ENCODE peak calls at places on chromosomes 4 and X, in seven cellular contexts. J is breast epithelium, P is SK-N-SH, R is HCT116, M is HL-60, E is sigmoid colon, O is GM23338. L is an unnamed sample.

GRCh38 chr4:186291256-186291890 is 25.4 kb downstream of the F11 start:
- DNase-seq in P (no peak), J (no peak), M (no peak), R (no peak), E (no peak), O (no peak), L (no peak)

GRCh38 chr4:67785528-67785927 is 31.3 kb upstream of the GNRHR start:
- DNase-seq in O (no peak), M (no peak), J (no peak), R (no peak), E (no peak), P (no peak), L (no peak)

GRCh38 chr4:19005211-19005610 is 983.7 kb upstream of the LCORL start:
- DNase-seq in E (no peak), J (no peak), O (peak; percentile 56), M (no peak), P (no peak), R (no peak), L (no peak)

GRCh38 chrX:41273638-41274037 is 60.3 kb upstream of the DDX3X start:
- DNase-seq in P (no peak), O (no peak), R (no peak), J (no peak), E (no peak), M (no peak), L (no peak)

GRCh38 chrX:30085571-30085970 is 129.8 kb upstream of the MAGEB2 start:
- DNase-seq in J (no peak), O (no peak), E (no peak), R (no peak), M (no peak), P (no peak), L (no peak)

GRCh38 chrX:2677764-2678163 is 13.3 kb upstream of the CD99 start:
- DNase-seq in O (no peak), R (peak; percentile 40), M (no peak), E (peak; percentile 93), J (peak; percentile 32), P (no peak), L (no peak)

GRCh38 chrX:39827959-39828358 is 269.8 kb downstream of the BCOR start:
- DNase-seq in J (no peak), O (no peak), E (no peak), R (no peak), M (no peak), P (no peak), L (no peak)

GRCh38 chrX:85544609-85545008 is 165.1 kb upstream of the POF1B start:
- DNase-seq in P (no peak), O (no peak), R (no peak), J (no peak), E (no peak), M (no peak), L (no peak)

GRCh38 chrX:134737721-134738369 is 79.6 kb upstream of the PLAC1 start:
- DNase-seq in M (no peak), R (no peak), P (no peak), J (no peak), O (no peak), E (no peak), L (no peak)

GRCh38 chr4:5887361-5888221 is 5.3 kb downstream of the CRMP1 start:
- DNase-seq in O (peak; percentile 75), E (no peak), M (no peak), P (peak; percentile 84), J (no peak), R (no peak), L (no peak)

GRCh38 chr4:155423671-155424070 is 46.9 kb upstream of the MAP9 start:
- DNase-seq in O (no peak), R (no peak), M (no peak), P (no peak), J (no peak), E (no peak), L (no peak)

GRCh38 chrX:65920620-65921019 is 119.3 kb downstream of the VSIG4 start:
- DNase-seq in O (no peak), E (no peak), R (no peak), J (no peak), P (no peak), M (no peak), L (no peak)

GRCh38 chr4:47287735-47288134 is 175.8 kb downstream of the COMMD8 start:
- DNase-seq in O (no peak), R (no peak), E (no peak), P (no peak), J (no peak), M (peak; percentile 70), L (no peak)

GRCh38 chr4:89469930-89470375 is 162.4 kb upstream of the GPRIN3 start:
- DNase-seq in R (no peak), P (no peak), J (no peak), E (no peak), O (no peak), M (peak; percentile 61), L (no peak)

GRCh38 chrX:155880586-155881157 is 473 bp upstream of the VAMP7 start:
- DNase-seq in O (no peak), J (no peak), E (no peak), P (peak; percentile 23), R (no peak), M (no peak), L (no peak)

GRCh38 chr4:6963139-6963611 is 53.5 kb downstream of the TBC1D14 start:
- DNase-seq in R (no peak), O (no peak), M (no peak), P (no peak), J (no peak), E (no peak), L (no peak)

GRCh38 chr4:66974665-66975064 is 570.6 kb downstream of the CENPC start:
- DNase-seq in J (no peak), P (no peak), R (no peak), M (no peak), O (no peak), E (no peak), L (no peak)

GRCh38 chr4:84221704-84222103 is 277.4 kb downstream of the NKX6-1 start:
- DNase-seq in R (no peak), P (no peak), O (peak; percentile 36), J (no peak), M (no peak), E (no peak), L (no peak)

GRCh38 chr4:107894138-107894603 is 37.2 kb upstream of the CYP2U1 start:
- DNase-seq in R (no peak), O (no peak), P (no peak), J (no peak), E (no peak), M (no peak), L (no peak)

GRCh38 chr4:110622841-110623709 is at the start of gene PITX2:
- DNase-seq in O (peak; percentile 99), E (peak; percentile 70), M (no peak), P (peak; percentile 89), R (peak; percentile 92), J (peak; percentile 61), L (peak; percentile 33)

GRCh38 chrX:12971282-12972003 is 3.5 kb upstream of the TMSB4X start:
- DNase-seq in J (no peak), O (no peak), E (no peak), R (no peak), P (no peak), M (peak; percentile 74), L (no peak)
- TF ChIP-seq POLR2AphosphoS5 in J (no peak), O (no peak), E (no peak), R (no peak), P (no peak), M (no peak), L (no peak)

GRCh38 chr4:103011378-103012025 is 8.0 kb downstream of the SLC9B1 start:
- DNase-seq in O (no peak), J (no peak), M (no peak), E (no peak), R (no peak), P (no peak), L (peak; percentile 64)

GRCh38 chr4:103010827-103011226 is 8.7 kb downstream of the SLC9B1 start:
- DNase-seq in E (no peak), O (no peak), M (no peak), J (no peak), R (no peak), P (no peak), L (no peak)

GRCh38 chr4:103012594-103012993 is 6.9 kb downstream of the SLC9B1 start:
- DNase-seq in R (no peak), P (no peak), E (no peak), M (no peak), J (no peak), O (no peak), L (no peak)

GRCh38 chr4:103012085-103012484 is 7.4 kb downstream of the SLC9B1 start:
- DNase-seq in E (no peak), O (no peak), M (no peak), R (no peak), P (no peak), J (no peak), L (no peak)

DNA sequence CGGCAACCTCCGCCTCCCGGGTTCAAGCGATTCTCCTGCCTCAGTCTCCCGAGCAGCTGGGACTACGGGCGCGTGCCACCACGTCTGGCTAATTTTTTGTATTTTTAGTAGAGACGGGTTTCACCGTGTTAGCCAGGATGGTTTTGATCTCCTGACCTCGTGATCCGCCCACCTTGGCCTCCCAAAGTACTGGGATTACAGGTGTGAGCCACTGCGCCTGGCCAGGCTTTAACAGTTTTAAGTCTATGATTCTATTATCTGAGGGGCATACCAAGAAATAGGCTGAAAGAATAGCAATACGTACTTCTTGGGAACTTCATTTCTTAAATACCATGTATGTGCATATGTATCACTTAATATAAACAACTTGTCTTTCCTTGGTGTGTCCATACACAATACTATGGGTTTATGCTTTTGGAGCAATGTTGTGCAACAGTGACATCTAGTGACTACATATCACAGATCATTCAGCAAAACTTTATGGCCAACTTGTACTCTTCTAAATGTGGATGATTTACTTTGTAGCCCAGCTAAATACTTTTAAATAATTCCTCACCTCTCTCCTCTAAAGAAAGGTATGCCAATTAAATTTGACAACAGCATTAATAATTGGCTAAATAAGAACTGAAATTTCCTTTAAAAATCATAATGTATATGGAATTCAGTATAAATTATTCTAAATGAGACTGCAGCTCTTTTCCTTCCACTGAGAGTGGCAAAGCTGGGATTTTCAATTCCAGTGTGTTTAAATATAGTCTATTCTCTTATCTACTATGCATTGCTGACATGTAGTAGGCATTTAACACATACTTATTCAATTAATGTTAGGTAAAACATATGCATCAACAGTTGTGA is 10.4 kb downstream of the SLC9B1 start:
- DNase-seq in O (peak; percentile 78), J (no peak), R (peak; percentile 68), E (no peak), P (peak; percentile 54), M (peak; percentile 49), L (no peak)
- TF ChIP-seq POLR2AphosphoS5 in O (no peak), J (no peak), R (no peak), E (no peak), P (no peak), M (no peak), L (no peak)

DNA sequence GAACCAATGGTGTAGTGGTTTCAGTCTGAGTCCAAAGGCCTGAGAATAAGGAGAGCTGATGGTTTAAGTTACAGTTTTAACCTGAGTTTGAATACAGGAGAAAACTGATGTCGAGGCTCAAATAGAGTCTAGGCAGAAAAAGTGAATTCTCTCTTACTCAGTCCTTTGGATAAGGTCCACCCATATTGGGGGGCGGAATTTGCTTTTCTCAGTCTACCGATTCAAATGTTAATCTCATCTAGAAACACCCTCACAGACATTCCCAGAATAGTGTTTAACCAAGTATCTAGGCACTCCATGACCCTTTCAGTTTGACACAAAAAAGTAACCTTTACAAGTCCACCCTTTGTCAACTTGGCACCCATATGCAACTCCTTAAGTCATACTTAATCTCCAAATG is 216.0 kb downstream of the GRID2 start:
- DNase-seq in E (no peak), P (no peak), O (peak; percentile 85), M (no peak), R (no peak), J (no peak), L (no peak)
- TF ChIP-seq POLR2AphosphoS5 in E (no peak), P (no peak), O (peak; percentile 16), M (no peak), R (no peak), J (no peak), L (no peak)

GRCh38 chr4:97013309-97014106 is 1129.8 kb downstream of the STPG2 start:
- DNase-seq in E (no peak), R (no peak), P (no peak), O (no peak), J (no peak), M (no peak), L (no peak)
- TF ChIP-seq POLR2AphosphoS5 in E (no peak), R (no peak), P (no peak), O (no peak), J (no peak), M (no peak), L (no peak)